ENCODE peak calls at places on chromosomes 16 and 17, in four cellular contexts. E, M, F and R are unnamed samples.

GRCh38 chr17:77436481-77436880 is 295.7 kb downstream of the SEC14L1 start:
- DNase-seq in E (no peak), F (no peak), M (no peak), R (no peak)

GRCh38 chr17:56902350-56902749 is 11.5 kb downstream of the TRIM25 start:
- DNase-seq in F (no peak), E (no peak), M (peak), R (no peak)

GRCh38 chr16:23987443-23987842 is 151.7 kb downstream of the PRKCB start:
- DNase-seq in F (no peak), E (no peak), M (no peak), R (no peak)

GRCh38 chr17:7897773-7898172 is 9.2 kb downstream of the CHD3 start:
- DNase-seq in M (peak), E (no peak), F (no peak), R (peak)

GRCh38 chr17:81428945-81429344 is 33.7 kb downstream of the BAHCC1 start:
- DNase-seq in E (no peak), M (no peak), F (no peak), R (no peak)

GRCh38 chr17:74354123-74354522 is 7.5 kb downstream of the BTBD17 start:
- DNase-seq in M (no peak), E (no peak), F (no peak), R (no peak)

GRCh38 chr17:32240745-32241144 is 24.9 kb upstream of the RHBDL3 start:
- DNase-seq in M (peak), E (no peak), F (no peak), R (no peak)

GRCh38 chr17:32636593-32637218 is 149.9 kb downstream of the CDK5R1 start:
- DNase-seq in E (no peak), M (no peak), F (no peak), R (no peak)

GRCh38 chr17:17837380-17837821 is 615 bp upstream of the SREBF1 start:
- DNase-seq in M (peak), F (no peak), E (peak), R (no peak)

GRCh38 chr17:48184721-48185120 is 77.2 kb downstream of the SNX11 start:
- DNase-seq in M (no peak), F (no peak), E (no peak), R (no peak)

GRCh38 chr17:49817993-49818392 is 29.5 kb downstream of the KAT7 start:
- DNase-seq in M (no peak), F (no peak), E (no peak), R (no peak)

GRCh38 chr16:3480901-3481695 is 14.2 kb downstream of the C16orf90 start:
- DNase-seq in M (no peak), F (no peak), E (no peak), R (no peak)

GRCh38 chr17:63588797-63589196 is 11.9 kb upstream of the TACO1 start:
- DNase-seq in E (no peak), F (no peak), M (no peak), R (no peak)

GRCh38 chr17:3821101-3821500 is 20.1 kb upstream of the ITGAE start:
- DNase-seq in E (no peak), F (no peak), M (no peak), R (no peak)

GRCh38 chr17:45003877-45004276 is 35.8 kb upstream of the C1QL1 start:
- DNase-seq in M (no peak), E (no peak), F (no peak), R (no peak)

GRCh38 chr16:11298143-11298900 is 17.2 kb upstream of the PRM1 start:
- DNase-seq in E (no peak), F (no peak), M (no peak), R (no peak)

GRCh38 chr17:62017496-62017895 is 47.6 kb downstream of the MED13 start:
- DNase-seq in F (no peak), M (peak), E (no peak), R (no peak)

GRCh38 chr17:41917957-41918391 is 777 bp downstream of the ACLY start:
- DNase-seq in F (no peak), E (peak), M (peak), R (peak)

GRCh38 chr16:49330562-49331201 is 42.9 kb upstream of the C16orf78 start:
- DNase-seq in M (no peak), F (no peak), E (peak), R (peak)

GRCh38 chr17:11704041-11704440 is 105.8 kb downstream of the DNAH9 start:
- DNase-seq in E (no peak), M (no peak), F (no peak), R (no peak)

GRCh38 chr17:3659541-3660111 is 8.8 kb downstream of the TAX1BP3 start:
- DNase-seq in M (peak), F (peak), E (peak), R (peak)

GRCh38 chr17:27756467-27757371 is 43.6 kb downstream of the NOS2 start:
- DNase-seq in F (no peak), E (peak), M (peak), R (no peak)

GRCh38 chr17:78611636-78612035 is 34.4 kb upstream of the DNAH17 start:
- DNase-seq in M (peak), F (no peak), E (no peak), R (no peak)

GRCh38 chr17:49548506-49549310 is 27.0 kb upstream of the NXPH3 start:
- DNase-seq in E (no peak), F (no peak), M (peak), R (no peak)

GRCh38 chr16:54936979-54937672 is 6.5 kb downstream of the IRX5 start:
- DNase-seq in M (peak), E (peak), F (no peak), R (no peak)

GRCh38 chr17:7327501-7327900 is 1.6 kb downstream of the NEURL4 start:
- DNase-seq in M (no peak), E (no peak), F (no peak), R (no peak)

GRCh38 chr17:48753794-48754499 is 25.4 kb upstream of the HOXB13 start:
- DNase-seq in E (no peak), M (no peak), F (no peak), R (no peak)

GRCh38 chr16:29645699-29646187 is 17.3 kb upstream of the SPN start:
- DNase-seq in E (no peak), M (peak), F (no peak), R (no peak)

GRCh38 chr16:87608400-87608985 is 6.2 kb downstream of the JPH3 start:
- DNase-seq in F (no peak), M (peak), E (no peak), R (no peak)

GRCh38 chr16:19885456-19886060 is 910 bp upstream of the GPRC5B start:
- DNase-seq in M (peak), E (no peak), F (no peak), R (no peak)

GRCh38 chr17:66625321-66625767 is 209.6 kb upstream of the CACNG5 start:
- DNase-seq in M (peak), F (no peak), E (no peak), R (no peak)

GRCh38 chr16:49855822-49856740 is at the start of gene ZNF423:
- DNase-seq in F (no peak), E (no peak), M (peak), R (no peak)

GRCh38 chr17:46949291-46950174 is 26.6 kb downstream of the GOSR2 start:
- DNase-seq in E (no peak), M (no peak), F (no peak), R (no peak)

GRCh38 chr17:47995241-47995935 is 24.5 kb downstream of the CDK5RAP3 start:
- DNase-seq in F (no peak), E (no peak), M (no peak), R (no peak)

GRCh38 chr16:3012828-3013420 is at the start of gene CLDN9:
- DNase-seq in F (no peak), M (no peak), E (peak), R (no peak)

GRCh38 chr16:22006636-22007035 is 1.3 kb upstream of the MOSMO start:
- DNase-seq in E (no peak), F (no peak), M (no peak), R (no peak)
- H3K27ac ChIP-seq in E (no peak), F (no peak), M (no peak), R (no peak)

GRCh38 chr17:10626378-10626777 is 30.7 kb downstream of the MYH3 start:
- DNase-seq in F (no peak), M (no peak), E (no peak), R (no peak)

GRCh38 chr17:10629706-10630105 is 27.4 kb downstream of the MYH3 start:
- DNase-seq in F (no peak), E (no peak), M (no peak), R (no peak)

GRCh38 chr17:10631701-10632100 is 25.4 kb downstream of the MYH3 start:
- DNase-seq in M (no peak), E (no peak), F (no peak), R (no peak)

GRCh38 chr17:10631048-10631700 is 25.9 kb downstream of the MYH3 start:
- DNase-seq in F (no peak), E (no peak), M (peak), R (no peak)

GRCh38 chr17:10628756-10629155 is 28.4 kb downstream of the MYH3 start:
- DNase-seq in F (no peak), M (no peak), E (no peak), R (no peak)
- TF ChIP-seq CTCF in F (peak), M (peak), E (no peak), R (no peak)

GRCh38 chr16:79911660-79912059 is 311.1 kb upstream of the MAF start:
- DNase-seq in M (no peak), E (no peak), F (no peak), R (no peak)
- H3K4me3 ChIP-seq in M (no peak), E (no peak), F (no peak), R (no peak)

GRCh38 chr16:28495795-28496749 is 1.6 kb downstream of the APOBR start:
- DNase-seq in F (no peak), M (no peak), E (no peak), R (no peak)

GRCh38 chr16:28497386-28497785 is 2.9 kb downstream of the APOBR start:
- DNase-seq in F (no peak), E (no peak), M (no peak), R (no peak)

GRCh38 chr16:28496844-28497243 is 2.4 kb downstream of the APOBR start:
- DNase-seq in F (no peak), E (no peak), M (no peak), R (no peak)

GRCh38 chr16:28494141-28494851 is at the start of gene APOBR:
- DNase-seq in M (no peak), E (peak), F (no peak), R (no peak)

DNA sequence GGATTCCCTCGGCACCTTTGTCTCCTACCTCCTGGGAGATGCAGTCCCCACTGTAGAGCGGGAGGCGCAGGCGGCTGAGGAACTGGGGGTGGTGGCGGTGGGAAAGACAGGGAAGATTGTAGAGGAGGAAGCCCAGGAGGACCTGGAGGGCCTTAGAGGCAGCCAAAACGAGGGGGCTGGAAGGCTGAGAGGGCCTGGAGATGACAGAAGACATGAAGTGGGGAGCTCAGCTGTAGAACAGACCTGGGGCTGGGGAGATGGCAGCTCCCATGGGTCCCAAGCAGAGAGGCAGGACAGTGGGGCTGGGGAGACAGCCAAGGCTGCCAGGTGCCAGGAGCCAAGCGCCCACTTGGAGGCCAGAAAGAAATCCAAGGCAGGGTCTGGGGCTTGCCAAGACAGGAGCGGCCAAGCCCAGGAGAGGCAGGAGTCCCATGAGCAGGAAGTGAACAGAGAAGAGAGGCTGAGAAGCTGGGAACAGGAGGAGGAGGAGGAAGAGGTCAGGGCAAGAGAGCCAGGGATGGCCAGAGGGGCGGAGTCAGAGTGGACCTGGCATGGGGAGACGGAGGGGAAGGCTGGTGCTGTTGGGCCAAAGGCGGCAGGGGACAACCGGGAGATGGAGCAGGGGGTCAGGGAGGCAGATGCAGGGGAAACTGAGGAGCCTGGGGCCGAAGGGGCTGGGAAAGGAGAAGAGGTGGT is 803 bp downstream of the APOBR start:
- DNase-seq in M (no peak), F (no peak), E (no peak), R (no peak)
- H3K27ac ChIP-seq in M (no peak), F (no peak), E (peak), R (no peak)